ENCODE peak calls at places on chromosomes 12 and 14, in five cellular contexts. One of them, this sample, is unnamed.

GRCh38 chr12:99200711-99201384 is 446.7 kb upstream of the GARIN6 start:
- DNase-seq in NCI-H460: no peak
- DNase-seq in A549: no peak
- DNase-seq in nephron progenitor cell: no peak
- DNase-seq in amniotic stem cell: no peak
- DNase-seq in this sample: no peak

GRCh38 chr12:6089041-6089823 is 35.2 kb downstream of the VWF start:
- DNase-seq in amniotic stem cell: no peak
- DNase-seq in nephron progenitor cell: peak
- DNase-seq in NCI-H460: no peak
- DNase-seq in A549: peak
- DNase-seq in this sample: no peak

GRCh38 chr14:62711351-62712023 is 333.8 kb downstream of the KCNH5 start:
- DNase-seq in NCI-H460: no peak
- DNase-seq in nephron progenitor cell: peak
- DNase-seq in amniotic stem cell: no peak
- DNase-seq in A549: no peak
- DNase-seq in this sample: peak

GRCh38 chr14:38951451-38951850 is 151.6 kb downstream of the SEC23A start:
- DNase-seq in nephron progenitor cell: no peak
- DNase-seq in NCI-H460: no peak
- DNase-seq in amniotic stem cell: no peak
- DNase-seq in A549: no peak
- DNase-seq in this sample: no peak

GRCh38 chr14:76828339-76829015 is 2.3 kb downstream of the LRRC74A start:
- DNase-seq in nephron progenitor cell: no peak
- DNase-seq in A549: no peak
- DNase-seq in NCI-H460: no peak
- DNase-seq in amniotic stem cell: no peak
- DNase-seq in this sample: peak

GRCh38 chr12:50862316-50862715 is 19.6 kb downstream of the TMPRSS12 start:
- DNase-seq in A549: peak
- DNase-seq in nephron progenitor cell: no peak
- DNase-seq in NCI-H460: peak
- DNase-seq in amniotic stem cell: peak
- DNase-seq in this sample: no peak

GRCh38 chr12:110531741-110532333 is 29.7 kb downstream of the RAD9B start:
- DNase-seq in nephron progenitor cell: no peak
- DNase-seq in amniotic stem cell: no peak
- DNase-seq in A549: no peak
- DNase-seq in NCI-H460: no peak
- DNase-seq in this sample: no peak

GRCh38 chr14:74784634-74785033 is 21.5 kb downstream of the YLPM1 start:
- DNase-seq in amniotic stem cell: no peak
- DNase-seq in NCI-H460: no peak
- DNase-seq in A549: no peak
- DNase-seq in nephron progenitor cell: no peak
- DNase-seq in this sample: no peak

GRCh38 chr12:104751024-104751570 is 207.0 kb downstream of the SLC41A2 start:
- DNase-seq in amniotic stem cell: no peak
- DNase-seq in NCI-H460: no peak
- DNase-seq in nephron progenitor cell: no peak
- DNase-seq in A549: no peak
- DNase-seq in this sample: no peak

GRCh38 chr14:45426685-45427282 is 173.8 kb upstream of the MIS18BP1 start:
- DNase-seq in nephron progenitor cell: peak
- DNase-seq in NCI-H460: peak
- DNase-seq in A549: peak
- DNase-seq in amniotic stem cell: no peak
- DNase-seq in this sample: peak

This sample was measured in retina.